ENCODE peak calls at places on chromosome 7, in six cellular contexts. R is ovary, Q is psoas muscle, L is body of pancreas, K is aorta, W is stomach. Z is an unnamed sample.

GRCh38 chr7:114916261-114916892 is 5.5 kb upstream of the MDFIC start:
- DNase-seq in L (no peak), K (no peak), Q (no peak), W (no peak), R (no peak), Z (no peak)

GRCh38 chr7:142459557-142459963 is 201.7 kb upstream of the PRSS58 start:
- DNase-seq in L (peak; percentile 24), Q (no peak), R (no peak), K (no peak), W (no peak), Z (peak; percentile 68)

GRCh38 chr7:80054356-80054755 is 80.3 kb upstream of the GNAI1 start:
- DNase-seq in W (no peak), Q (no peak), K (no peak), R (no peak), L (no peak), Z (no peak)

GRCh38 chr7:47578581-47579270 is 3.2 kb downstream of the TNS3 start:
- DNase-seq in W (no peak), R (no peak), Q (no peak), K (no peak), L (no peak), Z (no peak)

GRCh38 chr7:15005672-15006071 is 103.1 kb upstream of the DGKB start:
- DNase-seq in R (no peak), L (no peak), Q (no peak), K (no peak), W (no peak), Z (no peak)

GRCh38 chr7:49775065-49775948 is 1.9 kb downstream of the VWC2 start:
- DNase-seq in R (peak; percentile 68), Q (no peak), K (no peak), W (no peak), L (peak; percentile 23), Z (peak; percentile 77)

GRCh38 chr7:147485660-147486210 is 1104.8 kb upstream of the C7orf33 start:
- DNase-seq in Q (no peak), W (no peak), K (no peak), L (no peak), R (no peak), Z (no peak)

GRCh38 chr7:131011976-131012375 is 278.0 kb upstream of the KLF14 start:
- DNase-seq in L (no peak), Q (no peak), R (no peak), W (no peak), K (no peak), Z (peak; percentile 6)

GRCh38 chr7:111164442-111164841 is 73.5 kb downstream of the LRRN3 start:
- DNase-seq in R (no peak), W (no peak), Q (no peak), L (no peak), K (no peak), Z (no peak)

GRCh38 chr7:152856351-152856750 is 96.8 kb downstream of the ACTR3B start:
- DNase-seq in W (no peak), Q (no peak), L (no peak), R (no peak), K (no peak), Z (no peak)

GRCh38 chr7:753190-753589 is 26.1 kb upstream of the PRKAR1B start:
- DNase-seq in Q (peak; percentile 12), L (no peak), K (peak; percentile 68), W (no peak), R (peak; percentile 28), Z (no peak)

GRCh38 chr7:80748302-80749042 is 110.0 kb downstream of the CD36 start:
- DNase-seq in K (no peak), L (no peak), R (no peak), W (no peak), Q (no peak), Z (no peak)

GRCh38 chr7:27154369-27154768 is 2.0 kb upstream of the HOXA3 start:
- DNase-seq in W (peak; percentile 13), L (no peak), K (no peak), R (peak; percentile 15), Q (peak; percentile 44), Z (peak; percentile 36)

GRCh38 chr7:31023877-31024276 is 28.2 kb upstream of the ADCYAP1R1 start:
- DNase-seq in Q (no peak), W (no peak), R (no peak), L (no peak), K (no peak), Z (no peak)

GRCh38 chr7:50647286-50647980 is 82.2 kb upstream of the DDC start:
- DNase-seq in W (no peak), R (peak; percentile 12), K (peak; percentile 51), Q (no peak), L (no peak), Z (no peak)

GRCh38 chr7:50335795-50336754 is 31.6 kb downstream of the IKZF1 start:
- DNase-seq in Q (peak; percentile 56), K (no peak), L (no peak), R (no peak), W (no peak), Z (peak; percentile 49)

GRCh38 chr7:106309352-106309751 is 24.6 kb upstream of the NAMPT start:
- DNase-seq in W (no peak), R (no peak), K (no peak), Q (no peak), L (no peak), Z (no peak)

GRCh38 chr7:51613911-51614344 is 297.3 kb upstream of the COBL start:
- DNase-seq in Q (no peak), W (no peak), L (no peak), R (peak; percentile 54), K (no peak), Z (no peak)

GRCh38 chr7:143003393-143004051 is 23.4 kb downstream of the OR9A2 start:
- DNase-seq in R (no peak), L (peak; percentile 35), K (no peak), Q (no peak), W (no peak), Z (no peak)

DNA sequence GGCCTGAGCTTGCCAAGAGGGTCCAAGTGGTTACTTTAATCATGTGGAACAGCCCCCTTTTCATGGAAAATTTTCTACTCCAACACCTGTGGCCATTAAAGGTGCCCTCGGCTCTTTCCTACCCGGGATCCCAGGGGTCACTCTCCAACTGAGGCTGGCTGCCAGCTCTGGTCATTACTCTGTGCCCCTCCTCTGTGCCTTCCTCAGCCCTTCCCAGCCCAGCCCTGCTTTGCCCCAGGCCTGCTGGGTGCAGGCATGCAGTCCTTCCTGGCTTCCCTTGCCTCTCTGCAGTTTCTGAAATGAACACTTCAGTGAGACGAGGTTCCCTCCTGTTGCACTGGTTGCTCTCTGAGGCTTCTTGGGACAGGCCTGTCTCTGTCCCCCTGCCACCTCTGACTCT is 951.1 kb upstream of the ZNF722 start:
- DNase-seq in R (no peak), W (no peak), L (no peak), K (no peak), Q (no peak), Z (no peak)
- H3K9me3 ChIP-seq in R (no peaks in the 10 kb centered on the region), W (peaks cover 84% of the 10 kb centered on the region), L (no peaks in the 10 kb centered on the region), K (no peaks in the 10 kb centered on the region), Q (peaks cover 3% of the 10 kb centered on the region), Z (peaks cover 69% of the 10 kb centered on the region)

GRCh38 chr7:36283171-36283570 is 106.5 kb upstream of the ANLN start:
- DNase-seq in Q (no peak), K (no peak), R (no peak), W (no peak), L (no peak), Z (peak; percentile 55)

GRCh38 chr7:36281945-36282727 is 107.5 kb upstream of the ANLN start:
- DNase-seq in R (no peak), K (no peak), Q (no peak), L (no peak), W (no peak), Z (peak; percentile 52)

GRCh38 chr7:36279926-36280315 is 109.7 kb upstream of the ANLN start:
- DNase-seq in Q (no peak), R (no peak), K (no peak), L (no peak), W (no peak), Z (no peak)

GRCh38 chr7:36279251-36279925 is 110.3 kb upstream of the ANLN start:
- DNase-seq in Q (no peak), K (no peak), R (no peak), L (no peak), W (no peak), Z (no peak)

GRCh38 chr7:36280840-36281812 is 108.5 kb upstream of the ANLN start:
- DNase-seq in K (peak; percentile 89), L (peak; percentile 52), W (peak; percentile 69), Q (peak; percentile 85), R (peak; percentile 78), Z (peak; percentile 86)
- H3K27ac ChIP-seq in K (peak overlapping the region; percentile 36), L (no peak overlapping the region), W (peak overlapping the region; percentile 80), Q (peak overlapping the region; percentile 77), R (peak overlapping the region; percentile 66), Z (peak overlapping the region; percentile 21)

GRCh38 chr7:126495001-126495400 is 757.7 kb downstream of the GRM8 start:
- DNase-seq in Q (no peak), W (no peak), R (no peak), L (no peak), K (no peak), Z (no peak)

GRCh38 chr7:126495739-126496138 is 757.0 kb downstream of the GRM8 start:
- DNase-seq in R (no peak), L (no peak), K (no peak), W (no peak), Q (no peak), Z (no peak)

GRCh38 chr7:126488043-126488442 is 764.7 kb downstream of the GRM8 start:
- DNase-seq in Q (no peak), K (no peak), R (no peak), W (no peak), L (no peak), Z (no peak)

GRCh38 chr7:126499481-126499880 is 753.3 kb downstream of the GRM8 start:
- DNase-seq in Q (no peak), R (no peak), W (no peak), L (no peak), K (no peak), Z (no peak)

GRCh38 chr7:126493801-126494200 is 758.9 kb downstream of the GRM8 start:
- DNase-seq in L (no peak), R (no peak), W (no peak), K (no peak), Q (no peak), Z (no peak)
- H3K9me3 ChIP-seq in L (no peaks in the 10 kb centered on the region), R (no peaks in the 10 kb centered on the region), W (no peaks in the 10 kb centered on the region), K (no peaks in the 10 kb centered on the region), Q (no peaks in the 10 kb centered on the region), Z (no peaks in the 10 kb centered on the region)

GRCh38 chr7:29192811-29193210 is 1.8 kb upstream of the CHN2 start:
- DNase-seq in K (no peak), Q (no peak), R (no peak), L (peak; percentile 44), W (no peak), Z (no peak)

GRCh38 chr7:29192284-29192683 is 2.3 kb upstream of the CHN2 start:
- DNase-seq in K (no peak), L (no peak), Q (no peak), R (no peak), W (no peak), Z (no peak)

GRCh38 chr7:29190349-29191045 is 4.1 kb upstream of the CHN2 start:
- DNase-seq in W (no peak), K (no peak), R (no peak), Q (no peak), L (peak; percentile 80), Z (no peak)

GRCh38 chr7:29193316-29194205 is 1.0 kb upstream of the CHN2 start:
- DNase-seq in L (peak; percentile 42), R (peak; percentile 37), W (no peak), K (no peak), Q (no peak), Z (peak; percentile 75)

DNA sequence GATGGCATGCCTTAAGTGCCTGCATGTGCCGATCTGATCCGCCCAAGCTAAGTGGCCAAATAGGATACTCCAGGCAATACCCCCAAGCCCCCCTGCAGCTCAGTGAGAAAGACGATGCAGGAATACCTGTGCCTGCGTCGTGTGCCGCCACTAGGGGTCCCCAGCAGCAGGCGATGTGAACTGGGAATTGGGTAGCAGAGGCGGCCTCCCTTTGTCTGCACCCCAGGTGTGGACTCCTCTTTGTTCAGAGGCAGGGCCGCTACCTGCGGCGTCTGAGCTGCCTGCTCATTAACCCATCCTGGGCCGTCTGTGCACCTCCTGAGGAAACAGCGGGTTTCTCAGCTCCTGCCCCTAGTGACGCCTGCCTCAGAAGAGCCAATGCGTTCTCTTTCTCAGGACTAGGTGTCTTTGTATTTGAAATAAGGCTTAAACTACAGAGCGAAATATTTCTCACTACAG is 4.8 kb upstream of the CHN2 start:
- DNase-seq in W (peak; percentile 76), R (peak; percentile 77), L (peak; percentile 84), Q (peak; percentile 67), K (peak; percentile 87), Z (peak; percentile 99)
- H3K27ac ChIP-seq in W (no peak overlapping the region), R (no peak overlapping the region), L (peak overlapping the region; percentile 94), Q (no peak overlapping the region), K (no peak overlapping the region), Z (no peak overlapping the region)

Z was measured in endodermal cell.